ENCODE peak calls at places on chromosomes 1 and 21, in seven cellular contexts. J is H9, U is IMR-90, S is tibial artery, H is hepatocyte, L is body of pancreas, R is ovary. A is an unnamed sample.

GRCh38 chr1:231423648-231424047 is 1.6 kb upstream of the EGLN1 start:
- DNase-seq in J (no peak), U (no peak), S (no peak), H (peak; percentile 34), L (no peak), R (no peak), A (no peak)

GRCh38 chr1:6180215-6180577 is at the start of gene CHD5:
- DNase-seq in J (peak; percentile 68), U (no peak), S (no peak), H (peak; percentile 40), L (no peak), R (peak; percentile 44), A (no peak)

GRCh38 chr1:91754348-91754747 is 131.6 kb downstream of the TGFBR3 start:
- DNase-seq in J (no peak), U (peak; percentile 79), S (no peak), H (no peak), L (no peak), R (no peak), A (no peak)

GRCh38 chr1:66521736-66522365 is 12.1 kb upstream of the SGIP1 start:
- DNase-seq in J (no peak), U (peak; percentile 95), S (no peak), H (peak; percentile 28), L (no peak), R (no peak), A (no peak)

GRCh38 chr1:28933277-28933676 is 18.9 kb downstream of the EPB41 start:
- DNase-seq in J (no peak), U (no peak), S (no peak), H (no peak), L (no peak), R (no peak), A (no peak)

GRCh38 chr1:9066945-9067807 is 2.3 kb downstream of the SLC2A5 start:
- DNase-seq in J (no peak), U (peak; percentile 91), S (peak; percentile 53), H (no peak), L (no peak), R (peak; percentile 84), A (no peak)

GRCh38 chr1:34590211-34590623 is 164.6 kb upstream of the GJB5 start:
- DNase-seq in J (peak; percentile 89), U (no peak), S (no peak), H (peak; percentile 87), L (peak; percentile 12), R (no peak), A (peak; percentile 18)

GRCh38 chr1:109595540-109595939 is 23.9 kb downstream of the GNAT2 start:
- DNase-seq in J (no peak), U (peak; percentile 55), S (no peak), H (no peak), L (no peak), R (no peak), A (no peak)

GRCh38 chr1:155006601-155007101 is 4.0 kb downstream of the ZBTB7B start:
- DNase-seq in J (no peak), U (no peak), S (no peak), H (no peak), L (no peak), R (no peak), A (no peak)

GRCh38 chr1:45394342-45394741 is 54.1 kb upstream of the MUTYH start:
- DNase-seq in J (no peak), U (no peak), S (no peak), H (no peak), L (no peak), R (no peak), A (no peak)

GRCh38 chr1:93000751-93001175 is 39.5 kb upstream of the DIPK1A start:
- DNase-seq in J (no peak), U (no peak), S (no peak), H (no peak), L (no peak), R (no peak), A (peak; percentile 8)

GRCh38 chr1:15616704-15617172 is 520 bp upstream of the DDI2 start:
- DNase-seq in J (peak; percentile 57), U (peak; percentile 45), S (no peak), H (peak; percentile 38), L (no peak), R (peak; percentile 52), A (no peak)

GRCh38 chr21:15301014-15301413 is 236.2 kb upstream of the NRIP1 start:
- DNase-seq in J (no peak), U (no peak), S (no peak), H (no peak), L (no peak), R (no peak), A (no peak)

GRCh38 chr1:106608836-106609235 is 447.6 kb upstream of the PRMT6 start:
- DNase-seq in J (no peak), U (no peak), S (no peak), H (no peak), L (no peak), R (no peak), A (no peak)

GRCh38 chr1:76135835-76136234 is 61.3 kb downstream of the ST6GALNAC3 start:
- DNase-seq in J (no peak), U (no peak), S (no peak), H (no peak), L (no peak), R (no peak), A (peak; percentile 35)

GRCh38 chr1:186418503-186418902 is 42.4 kb downstream of the PDC start:
- DNase-seq in J (no peak), U (peak; percentile 71), S (no peak), H (no peak), L (no peak), R (no peak), A (no peak)

GRCh38 chr1:109201123-109201703 is 12.5 kb upstream of the SARS1 start:
- DNase-seq in J (peak; percentile 76), U (peak; percentile 96), S (no peak), H (peak; percentile 78), L (peak; percentile 44), R (no peak), A (peak; percentile 49)

GRCh38 chr1:38030596-38031512 is 15.7 kb downstream of the POU3F1 start:
- DNase-seq in J (no peak), U (no peak), S (no peak), H (no peak), L (peak; percentile 50), R (peak; percentile 26), A (no peak)

GRCh38 chr1:1202831-1203560 is 3.4 kb downstream of the TNFRSF18 start:
- DNase-seq in J (peak; percentile 30), U (no peak), S (no peak), H (no peak), L (no peak), R (no peak), A (no peak)

GRCh38 chr21:26394341-26394740 is 178.7 kb downstream of the CYYR1 start:
- DNase-seq in J (no peak), U (no peak), S (no peak), H (no peak), L (no peak), R (no peak), A (no peak)

GRCh38 chr1:9319208-9319788 is 26.6 kb downstream of the SPSB1 start:
- DNase-seq in J (no peak), U (no peak), S (no peak), H (no peak), L (no peak), R (no peak), A (no peak)

GRCh38 chr1:19359357-19359756 is 47.2 kb downstream of the SLC66A1 start:
- DNase-seq in J (no peak), U (no peak), S (no peak), H (no peak), L (no peak), R (no peak), A (no peak)

GRCh38 chr1:24321712-24322635 is 2.8 kb downstream of the GRHL3 start:
- DNase-seq in J (peak; percentile 59), U (peak; percentile 76), S (peak; percentile 42), H (peak; percentile 74), L (peak; percentile 19), R (peak; percentile 48), A (peak; percentile 14)

GRCh38 chr1:151213560-151213959 is 15.2 kb downstream of the PIP5K1A start:
- DNase-seq in J (no peak), U (no peak), S (no peak), H (no peak), L (no peak), R (no peak), A (no peak)

GRCh38 chr1:151211972-151212705 is 13.8 kb downstream of the PIP5K1A start:
- DNase-seq in J (no peak), U (no peak), S (no peak), H (no peak), L (no peak), R (no peak), A (no peak)

DNA sequence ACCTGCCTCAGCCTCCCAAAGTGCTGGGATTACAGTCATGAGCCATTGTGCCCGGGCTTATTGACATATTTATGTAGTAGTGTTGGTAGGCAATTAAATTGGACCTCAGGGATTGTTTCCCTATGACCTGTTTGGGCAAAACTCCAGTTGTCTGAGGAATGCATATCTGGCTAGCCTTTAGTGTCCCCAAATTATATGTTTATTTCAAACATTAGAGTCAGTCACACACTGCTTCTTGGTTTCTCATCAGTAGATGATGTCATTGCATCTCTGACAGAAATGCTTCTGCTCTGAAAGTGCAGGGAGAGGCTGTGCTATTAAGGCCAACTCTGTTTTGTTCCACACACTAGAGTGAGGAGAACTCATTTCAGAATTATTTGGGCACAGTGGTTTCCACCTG is 12.5 kb downstream of the PIP5K1A start:
- DNase-seq in J (no peak), U (peak; percentile 72), S (no peak), H (no peak), L (no peak), R (no peak), A (no peak)
- H3K27ac ChIP-seq in J (no peak overlapping the region), U (peak overlapping the region; percentile 4), S (peak overlapping the region; percentile 35), H (no peak overlapping the region), L (no peak overlapping the region), R (no peak overlapping the region), A (no peak overlapping the region)

GRCh38 chr21:44887126-44887806 is 13.8 kb upstream of the PTTG1IP start:
- DNase-seq in J (no peak), U (no peak), S (no peak), H (no peak), L (no peak), R (no peak), A (no peak)
- H3K4me1 ChIP-seq in J (no peaks in the 10 kb centered on the region), U (no peaks in the 10 kb centered on the region), S (peaks cover 8% of the 10 kb centered on the region), H (no peaks in the 10 kb centered on the region), L (no peaks in the 10 kb centered on the region), R (no peaks in the 10 kb centered on the region), A (peaks cover 5% of the 10 kb centered on the region)

DNA sequence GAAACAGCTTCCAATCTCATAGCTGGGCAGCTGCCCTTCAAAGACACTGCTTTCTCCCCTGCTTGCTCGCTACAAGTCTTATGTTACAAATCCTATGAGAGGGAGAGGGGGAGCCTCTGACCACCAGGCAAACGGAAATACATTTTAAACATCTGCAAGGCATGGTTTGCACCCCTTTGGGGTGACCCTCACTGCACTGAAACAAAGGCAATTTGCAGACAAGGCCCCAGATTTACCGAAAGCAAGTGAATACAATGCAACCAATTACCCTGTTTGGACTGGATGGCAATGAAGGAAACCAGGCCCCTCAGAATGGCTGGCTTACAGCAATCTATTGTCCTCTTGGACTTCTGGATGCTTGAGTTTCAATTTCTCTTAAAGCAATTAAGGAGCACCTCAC is 11.8 kb upstream of the ATP13A2 start:
- DNase-seq in J (no peak), U (no peak), S (no peak), H (no peak), L (peak; percentile 2), R (no peak), A (no peak)
- TF ChIP-seq CTCF in J (peak; percentile 52), U (no peak), S (no peak), H (peak; percentile 17), L (no peak), R (no peak), A (no peak)

DNA sequence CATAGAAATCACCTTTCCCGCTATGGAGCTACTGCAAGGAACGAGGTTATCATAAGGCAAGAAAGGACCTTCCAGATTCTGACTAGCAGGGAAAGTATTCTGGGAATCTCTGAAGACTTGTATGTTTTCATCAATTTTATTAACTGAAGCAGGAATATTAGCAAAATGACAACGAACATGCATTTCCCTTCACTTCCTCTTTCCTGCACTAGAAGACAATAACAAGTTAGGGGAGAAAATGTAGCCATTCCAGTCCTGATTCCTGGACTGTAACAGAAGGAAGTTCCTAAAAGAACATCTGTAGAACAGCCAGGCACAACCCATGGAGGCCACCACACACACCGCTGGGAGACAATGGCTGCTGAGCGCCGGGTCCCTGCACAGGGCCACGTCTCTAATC is 106.8 kb downstream of the RAVER2 start:
- DNase-seq in J (no peak), U (no peak), S (no peak), H (no peak), L (no peak), R (no peak), A (no peak)
- H3K27ac ChIP-seq in J (no peak overlapping the region), U (no peak overlapping the region), S (no peak overlapping the region), H (no peak overlapping the region), L (no peak overlapping the region), R (no peak overlapping the region), A (no peak overlapping the region)

A was measured in thyroid gland.